ENCODE peak calls at places on chromosomes 11 and 22, in six cellular contexts. F is neuronal stem cell, W is mesenchymal stem cell, T is IMR-90, J is trophoblast cell, B is H1. M is an unnamed sample.

GRCh38 chr11:10659339-10660216 is 34.0 kb downstream of the IRAG1 start:
- DNase-seq in B (no peak), W (peak), F (no peak), J (peak), T (peak), M (no peak)

GRCh38 chr22:48433647-48434046 is 1394.0 kb downstream of the BRD1 start:
- DNase-seq in B (no peak), F (no peak), W (no peak), J (no peak), T (no peak), M (no peak)

GRCh38 chr22:42300286-42301071 is 30.0 kb upstream of the TCF20 start:
- DNase-seq in B (no peak), F (no peak), T (no peak), W (no peak), J (no peak), M (peak)

GRCh38 chr22:50701076-50701419 is 28.4 kb downstream of the SHANK3 start:
- DNase-seq in W (no peak), B (no peak), J (no peak), F (no peak), T (no peak), M (no peak)

GRCh38 chr11:2776351-2777061 is 76.7 kb upstream of the KCNQ1OT1 start:
- DNase-seq in W (no peak), F (no peak), J (no peak), T (no peak), B (no peak), M (no peak)

GRCh38 chr11:79119491-79120284 is 321.1 kb downstream of the TENM4 start:
- DNase-seq in B (no peak), T (no peak), J (no peak), F (peak), W (no peak), M (no peak)

GRCh38 chr11:11956006-11956405 is 52.4 kb downstream of the DKK3 start:
- DNase-seq in W (no peak), J (no peak), T (no peak), B (no peak), F (no peak), M (no peak)

GRCh38 chr11:67303132-67303988 is at the start of gene SSH3:
- DNase-seq in B (peak), W (peak), F (peak), J (peak), T (peak), M (peak)

GRCh38 chr11:64999478-64999877 is 2.7 kb upstream of the BATF2 start:
- DNase-seq in J (no peak), B (no peak), T (no peak), W (no peak), F (no peak), M (no peak)

GRCh38 chr11:105910095-105910715 is 111.8 kb downstream of the MSANTD4 start:
- DNase-seq in F (no peak), B (no peak), J (peak), T (peak), W (peak), M (no peak)

GRCh38 chr11:6608726-6609501 is 3.1 kb downstream of the TAF10 start:
- DNase-seq in J (no peak), W (peak), B (no peak), T (no peak), F (no peak), M (peak)

GRCh38 chr11:495537-495931 is 11.5 kb downstream of the RNH1 start:
- DNase-seq in W (no peak), T (peak), B (no peak), F (no peak), J (no peak), M (no peak)

GRCh38 chr22:43455861-43456260 is 44.0 kb downstream of the MPPED1 start:
- DNase-seq in B (no peak), F (no peak), T (no peak), W (no peak), J (no peak), M (no peak)

GRCh38 chr11:67071420-67072284 is 15.0 kb downstream of the RHOD start:
- DNase-seq in J (peak), F (peak), T (peak), W (peak), B (peak), M (peak)

GRCh38 chr11:102770191-102770590 is 10.2 kb downstream of the MMP10 start:
- DNase-seq in B (no peak), T (no peak), W (no peak), F (no peak), J (no peak), M (no peak)

GRCh38 chr11:128759597-128759996 is 65.7 kb downstream of the FLI1 start:
- DNase-seq in W (peak), B (no peak), T (peak), F (no peak), J (peak), M (no peak)

GRCh38 chr11:3121931-3122774 is 43.0 kb downstream of the OSBPL5 start:
- DNase-seq in J (no peak), F (no peak), B (no peak), T (no peak), W (no peak), M (peak)

GRCh38 chr11:3786781-3787428 is 10.4 kb downstream of the NUP98 start:
- DNase-seq in T (no peak), J (no peak), W (peak), F (no peak), B (no peak), M (no peak)

GRCh38 chr11:26297179-26297970 is 34.6 kb upstream of the ANO3 start:
- DNase-seq in F (peak), J (peak), W (peak), T (peak), B (no peak), M (no peak)

GRCh38 chr11:65663634-65664200 is 1.0 kb upstream of the RELA start:
- DNase-seq in F (no peak), J (peak), T (peak), B (no peak), W (peak), M (no peak)

GRCh38 chr11:33182246-33182878 is 21.1 kb upstream of the CSTF3 start:
- DNase-seq in T (no peak), J (no peak), F (no peak), W (no peak), B (no peak), M (no peak)

GRCh38 chr11:8501838-8502237 is 92.2 kb downstream of the STK33 start:
- DNase-seq in W (no peak), B (no peak), J (no peak), T (peak), F (no peak), M (no peak)

GRCh38 chr11:65227879-65228278 is 33.9 kb upstream of the POLA2 start:
- DNase-seq in T (no peak), W (no peak), B (no peak), F (no peak), J (no peak), M (no peak)

GRCh38 chr11:33634291-33634834 is 66.3 kb downstream of the C11orf91 start:
- DNase-seq in J (peak), T (peak), W (peak), F (no peak), B (no peak), M (no peak)

GRCh38 chr11:92546089-92546488 is 321.5 kb downstream of the FAT3 start:
- DNase-seq in F (no peak), W (no peak), B (no peak), T (no peak), J (no peak), M (no peak)

GRCh38 chr11:34899633-34900016 is 16.6 kb downstream of the APIP start:
- DNase-seq in W (no peak), J (no peak), F (no peak), T (no peak), B (no peak), M (no peak)

GRCh38 chr11:95338430-95338991 is 107.5 kb upstream of the SESN3 start:
- DNase-seq in F (no peak), J (no peak), T (peak), B (no peak), W (peak), M (no peak)

GRCh38 chr11:131311746-131312145 is 58.7 kb upstream of the NTM start:
- DNase-seq in T (no peak), W (no peak), B (no peak), F (no peak), J (no peak), M (no peak)

GRCh38 chr11:59097113-59097708 is 9.8 kb upstream of the FAM111B start:
- DNase-seq in W (peak), T (peak), J (peak), B (no peak), F (peak), M (peak)

GRCh38 chr11:99645934-99646333 is 625.2 kb downstream of the CNTN5 start:
- DNase-seq in F (no peak), T (no peak), B (no peak), W (no peak), J (no peak), M (no peak)

GRCh38 chr11:133403900-133404299 is 128.4 kb downstream of the OPCML start:
- DNase-seq in J (no peak), T (no peak), B (no peak), W (no peak), F (no peak), M (peak)

GRCh38 chr22:36907464-36907863 is 6.0 kb upstream of the CSF2RB start:
- DNase-seq in B (no peak), J (no peak), W (no peak), F (no peak), T (no peak), M (no peak)

GRCh38 chr22:23564276-23564675 is 15.8 kb downstream of the IGLL1 start:
- DNase-seq in T (no peak), B (no peak), J (peak), W (no peak), F (no peak), M (no peak)

GRCh38 chr11:67289226-67289650 is at the start of gene ANKRD13D:
- DNase-seq in W (no peak), F (no peak), J (peak), B (no peak), T (no peak), M (no peak)

GRCh38 chr11:38323961-38324761 is 1726.1 kb upstream of the RAG2 start:
- DNase-seq in F (no peak), J (no peak), B (no peak), T (no peak), W (no peak), M (peak)

GRCh38 chr22:33438273-33438672 is 380.1 kb upstream of the SYN3 start:
- DNase-seq in J (no peak), F (no peak), W (peak), T (peak), B (no peak), M (no peak)

GRCh38 chr22:39462443-39463147 is 5.8 kb downstream of the MGAT3 start:
- DNase-seq in J (no peak), T (no peak), W (no peak), F (no peak), B (no peak), M (peak)

GRCh38 chr22:39457047-39457545 is 284 bp downstream of the MGAT3 start:
- DNase-seq in B (no peak), J (no peak), W (no peak), T (no peak), F (no peak), M (no peak)

GRCh38 chr22:39458443-39459083 is 1.8 kb downstream of the MGAT3 start:
- DNase-seq in F (no peak), J (no peak), T (no peak), W (no peak), B (no peak), M (no peak)

GRCh38 chr22:39457546-39458442 is 982 bp downstream of the MGAT3 start:
- DNase-seq in B (no peak), W (no peak), J (no peak), T (no peak), F (no peak), M (no peak)

GRCh38 chr22:39459681-39460080 is 2.9 kb downstream of the MGAT3 start:
- DNase-seq in J (no peak), B (no peak), T (no peak), W (no peak), F (no peak), M (no peak)
- H3K4me2 ChIP-seq in J (no peak), B (no peak), T (no peak), W (no peak), F (peak), M (no peak)

DNA sequence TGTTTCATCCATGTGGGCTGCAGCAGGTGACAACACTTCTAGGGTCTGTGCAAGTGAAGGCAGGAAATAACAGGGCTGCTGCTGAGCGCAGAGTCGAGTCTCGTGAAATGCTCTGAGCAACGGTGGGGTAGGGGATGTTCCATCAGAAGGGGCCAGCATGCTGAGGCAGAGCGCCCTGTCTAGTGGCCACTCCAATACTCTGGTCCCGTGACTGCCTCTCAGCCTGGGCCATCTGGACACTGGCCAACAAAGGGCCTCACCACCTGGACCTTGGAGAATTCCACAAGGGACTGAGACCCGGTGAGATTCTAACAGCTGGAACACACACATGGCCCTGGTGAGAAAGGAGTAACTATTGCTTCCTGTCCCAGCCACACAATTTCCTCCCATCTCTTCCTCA is 375.7 kb downstream of the SHANK2 start:
- DNase-seq in B (no peak), T (no peak), F (no peak), J (no peak), W (peak), M (no peak)
- H4K91ac ChIP-seq in B (no peak), T (no peak), F (no peak), J (no peak), W (no peak), M (no peak)

DNA sequence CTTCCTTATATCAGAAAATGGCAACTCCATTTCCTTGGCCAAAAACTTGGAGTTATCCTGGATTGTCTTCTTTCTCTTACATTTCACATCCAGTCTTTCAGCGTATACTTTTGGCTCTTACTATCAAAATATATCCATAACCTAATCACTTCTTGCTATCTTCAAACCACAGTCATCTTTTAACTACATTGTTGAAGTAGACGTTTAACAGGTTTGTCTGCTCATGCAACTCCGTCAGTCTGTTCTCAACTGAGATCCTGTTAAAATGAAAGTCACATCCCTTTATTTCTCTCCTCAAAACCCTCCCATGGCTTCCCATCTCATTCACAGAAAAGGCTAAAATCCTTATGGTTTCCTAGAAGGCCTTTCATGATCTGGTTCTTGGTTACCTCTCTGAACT is 41.9 kb downstream of the UVRAG start:
- DNase-seq in W (no peak), B (no peak), J (peak), T (no peak), F (no peak), M (no peak)
- H3K4me2 ChIP-seq in W (no peak), B (no peak), J (no peak), T (no peak), F (no peak), M (no peak)

GRCh38 chr11:114176321-114176720 is 116.8 kb downstream of the ZBTB16 start:
- DNase-seq in F (no peak), B (no peak), J (no peak), T (no peak), W (no peak), M (no peak)

GRCh38 chr11:114180301-114181055 is 115.7 kb upstream of the NNMT start:
- DNase-seq in W (peak), F (no peak), B (no peak), T (no peak), J (peak), M (peak)

GRCh38 chr11:114179234-114179941 is 116.8 kb upstream of the NNMT start:
- DNase-seq in W (peak), B (no peak), F (no peak), T (no peak), J (no peak), M (no peak)

GRCh38 chr11:114181195-114181594 is 115.0 kb upstream of the NNMT start:
- DNase-seq in J (no peak), W (no peak), B (no peak), F (no peak), T (no peak), M (no peak)

GRCh38 chr11:114178656-114179055 is 117.5 kb upstream of the NNMT start:
- DNase-seq in W (no peak), F (no peak), J (no peak), T (no peak), B (no peak), M (no peak)
- H4K91ac ChIP-seq in W (peak), F (no peak), J (no peak), T (no peak), B (no peak), M (no peak)

DNA sequence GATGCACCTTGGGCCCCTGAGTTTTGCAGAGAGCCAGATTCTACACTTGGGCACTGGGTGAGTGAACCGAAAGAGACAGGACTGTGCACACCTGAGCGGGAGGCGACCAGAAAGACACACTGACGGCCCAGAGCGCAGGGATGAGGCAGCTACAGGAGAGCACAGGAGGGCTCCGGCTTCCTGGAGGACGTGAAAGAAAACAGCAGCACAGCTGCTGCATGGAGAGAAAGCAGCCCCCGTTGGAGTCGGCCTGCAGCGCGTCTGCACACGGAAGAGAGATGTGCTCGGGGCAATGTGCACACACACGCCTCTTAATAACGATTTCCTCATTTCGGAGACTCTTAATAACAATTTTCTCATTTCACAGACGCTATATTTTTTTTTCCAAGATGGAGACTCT is 160.3 kb downstream of the CTTN start:
- DNase-seq in W (no peak), J (no peak), T (no peak), B (no peak), F (no peak), M (no peak)
- H3K4me2 ChIP-seq in W (no peak), J (no peak), T (no peak), B (no peak), F (no peak), M (no peak)

GRCh38 chr22:26783886-26784285 is 126.5 kb downstream of the MIAT start:
- DNase-seq in F (no peak), J (no peak), T (no peak), B (no peak), W (peak), M (no peak)

GRCh38 chr22:26781591-26781990 is 124.2 kb downstream of the MIAT start:
- DNase-seq in W (no peak), B (no peak), J (no peak), T (no peak), F (no peak), M (no peak)

GRCh38 chr22:26785942-26786341 is 128.6 kb downstream of the MIAT start:
- DNase-seq in W (no peak), B (no peak), T (no peak), J (no peak), F (no peak), M (no peak)

GRCh38 chr22:26784772-26785171 is 127.4 kb downstream of the MIAT start:
- DNase-seq in T (no peak), B (no peak), J (no peak), W (no peak), F (no peak), M (no peak)

DNA sequence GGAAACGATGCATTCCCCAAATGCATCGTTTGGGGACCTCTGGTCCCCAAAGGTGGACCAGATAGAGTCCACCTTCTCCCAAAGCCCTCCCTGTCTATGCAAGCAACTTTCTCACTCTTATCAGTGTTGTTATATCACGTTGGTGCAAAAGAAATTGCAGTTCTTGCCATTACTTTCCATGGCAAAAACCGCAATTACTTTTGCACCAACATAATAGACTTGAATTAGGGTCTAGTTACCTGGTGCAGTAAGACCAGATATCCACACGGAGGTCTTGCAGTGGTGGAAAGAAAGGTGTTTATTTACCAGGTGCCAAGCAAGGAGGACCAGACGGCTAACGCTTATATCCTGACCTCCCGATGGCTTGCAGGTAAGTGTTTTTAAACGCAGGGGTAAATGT is 129.0 kb downstream of the MIAT start:
- DNase-seq in F (no peak), W (no peak), J (no peak), T (no peak), B (no peak), M (no peak)
- H4K91ac ChIP-seq in F (no peak), W (no peak), J (no peak), T (no peak), B (no peak), M (no peak)

DNA sequence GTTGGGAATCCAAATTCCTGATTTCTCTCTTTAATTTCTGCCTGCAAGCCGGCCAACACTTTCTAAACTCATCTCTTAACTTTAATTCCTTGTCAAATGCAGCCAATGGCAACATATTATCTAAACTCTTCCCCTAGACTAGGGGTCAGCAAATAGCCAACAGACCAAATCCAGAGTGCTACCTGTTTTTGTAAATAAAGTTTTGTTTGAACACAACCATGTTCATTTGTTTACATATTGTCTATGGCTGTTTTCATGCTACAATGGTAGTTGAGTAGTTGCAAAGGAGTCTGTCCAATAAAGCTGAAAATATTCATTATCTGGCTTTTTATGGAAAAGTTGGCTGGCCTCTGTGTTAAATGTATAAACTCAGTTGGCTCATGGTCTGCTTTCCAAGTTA is 37.2 kb upstream of the RASSF10 start:
- DNase-seq in F (no peak), B (no peak), W (no peak), J (no peak), T (no peak), M (no peak)
- H3K4me2 ChIP-seq in F (no peak), B (no peak), W (no peak), J (no peak), T (no peak), M (no peak)

DNA sequence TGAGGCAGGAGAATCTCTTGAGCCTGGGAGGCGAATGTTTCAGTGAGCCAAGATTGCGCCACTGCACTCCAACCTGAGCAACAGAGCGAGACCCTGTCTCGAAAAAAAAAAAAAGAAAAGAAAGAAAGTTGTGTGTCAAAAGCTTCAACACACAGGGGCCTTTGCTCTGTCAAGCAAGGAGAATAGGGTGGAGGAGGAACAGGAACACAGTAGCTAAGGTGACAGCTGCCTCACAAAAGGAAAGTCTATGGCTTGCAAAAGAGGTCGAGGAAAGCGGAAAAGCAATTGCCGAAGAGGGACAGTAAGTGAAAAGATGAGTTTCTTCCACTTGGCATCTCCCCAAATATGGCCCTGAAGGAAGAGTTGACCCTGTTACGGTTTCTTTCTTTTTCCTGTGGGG is 26.5 kb upstream of the TMA7B start:
- DNase-seq in J (no peak), B (no peak), F (no peak), W (no peak), T (no peak), M (no peak)
- H4K91ac ChIP-seq in J (no peak), B (no peak), F (no peak), W (no peak), T (no peak), M (no peak)

GRCh38 chr11:45855308-45855707 is 8.0 kb downstream of the CRY2 start:
- DNase-seq in B (no peak), T (no peak), J (no peak), W (no peak), F (no peak), M (no peak)
- H3K4me2 ChIP-seq in B (no peak), T (no peak), J (no peak), W (no peak), F (no peak), M (no peak)